ENCODE peak calls at places on chromosomes 4 and X, in ten cellular contexts. R is neural crest cell, Z is GM13977, Y is cardiac muscle cell, B is mesothelial cell of epicardium, I is fibroblast of pulmonary artery, J is nephron progenitor cell, X is IMR-90, L is colonic mucosa, K is BJ. Q is an unnamed sample.

GRCh38 chr4:98092833-98093439 is 50.3 kb downstream of the STPG2 start:
- DNase-seq in X (peak; percentile 2), R (no peak), L (no peak), I (peak; percentile 38), B (no peak), Z (no peak), J (no peak), Y (peak; percentile 32), K (no peak), Q (no peak)

GRCh38 chr4:54940996-54941395 is 184.4 kb downstream of the KDR start:
- DNase-seq in Y (no peak), R (no peak), I (no peak), K (no peak), B (no peak), Z (no peak), J (no peak), X (no peak), L (no peak), Q (no peak)

GRCh38 chr4:153577053-153577452 is 107.0 kb upstream of the TLR2 start:
- DNase-seq in Y (no peak), J (no peak), L (peak; percentile 65), R (no peak), B (no peak), K (no peak), Z (no peak), X (no peak), I (no peak), Q (no peak)

GRCh38 chrX:87583679-87584078 is 66.1 kb downstream of the KLHL4 start:
- DNase-seq in Y (peak; percentile 36), K (no peak), Z (no peak), X (peak; percentile 10), L (peak; percentile 18), J (peak; percentile 21), I (peak; percentile 40), B (no peak), R (peak; percentile 25), Q (no peak)

GRCh38 chrX:72107320-72107719 is 24.4 kb downstream of the RTL5 start:
- DNase-seq in Y (peak; percentile 21), L (no peak), X (peak; percentile 41), Z (no peak), R (no peak), I (peak; percentile 28), K (no peak), B (no peak), J (no peak), Q (no peak)

GRCh38 chr4:17276821-17277220 is 235.1 kb downstream of the QDPR start:
- DNase-seq in L (peak; percentile 16), K (no peak), J (no peak), Z (no peak), B (no peak), I (peak; percentile 56), R (no peak), Y (peak; percentile 78), X (peak; percentile 53), Q (no peak)

GRCh38 chr4:101136373-101137370 is 210.7 kb downstream of the PPP3CA start:
- DNase-seq in I (no peak), Y (no peak), X (no peak), Z (no peak), R (no peak), B (no peak), J (no peak), K (no peak), L (no peak), Q (no peak)

GRCh38 chrX:85243761-85244410 is at the start of the genes SATL1 and ZNF711:
- DNase-seq in Y (peak; percentile 61), L (peak; percentile 45), B (peak; percentile 70), R (peak; percentile 63), I (peak; percentile 45), J (peak; percentile 80), X (peak; percentile 51), Z (peak; percentile 56), K (no peak), Q (no peak)

GRCh38 chrX:39574178-39574577 is 523.6 kb downstream of the BCOR start:
- DNase-seq in K (no peak), Z (no peak), L (no peak), Y (no peak), X (no peak), I (no peak), B (no peak), J (no peak), R (no peak), Q (no peak)

GRCh38 chrX:151703487-151703886 is 8.2 kb downstream of the PRRG3 start:
- DNase-seq in X (no peak), Z (no peak), K (no peak), B (no peak), Y (no peak), L (no peak), J (no peak), R (no peak), I (no peak), Q (no peak)

GRCh38 chr4:145097821-145098674 is at the start of the genes ABCE1 and ANAPC10:
- DNase-seq in L (peak; percentile 96), I (peak; percentile 99), Y (peak; percentile 99), R (peak; percentile 83), J (peak; percentile 94), B (peak; percentile 93), X (peak; percentile 99), Z (peak; percentile 88), K (peak; percentile 75), Q (peak; percentile 94)
- TF ChIP-seq CTCF in L (no peak), I (peak; percentile 43), Y (peak; percentile 38), R (peak; percentile 28), J (no peak), B (no peak), X (peak; percentile 49), Z (no peak), K (peak; percentile 58), Q (peak; percentile 51)

GRCh38 chr4:56626963-56627362 is 54.1 kb downstream of the HOPX start:
- DNase-seq in R (no peak), X (no peak), L (no peak), I (peak; percentile 8), Y (no peak), Z (no peak), J (no peak), K (no peak), B (no peak), Q (no peak)
- TF ChIP-seq CTCF in R (no peak), X (no peak), L (no peak), I (no peak), Y (peak; percentile 10), Z (peak; percentile 48), J (no peak), K (peak; percentile 16), B (no peak), Q (no peak)

GRCh38 chr4:159443975-159444374 is 341.1 kb downstream of the RAPGEF2 start:
- DNase-seq in L (no peak), R (no peak), B (no peak), Z (no peak), Y (no peak), X (peak; percentile 77), I (no peak), K (no peak), J (no peak), Q (no peak)

GRCh38 chr4:159446266-159446976 is 343.5 kb downstream of the RAPGEF2 start:
- DNase-seq in X (peak; percentile 84), Y (peak; percentile 85), I (peak; percentile 85), B (no peak), R (peak; percentile 41), L (peak; percentile 18), J (peak; percentile 54), K (peak; percentile 26), Z (peak; percentile 54), Q (peak; percentile 36)

GRCh38 chr4:159445671-159446070 is 342.8 kb downstream of the RAPGEF2 start:
- DNase-seq in Z (no peak), R (no peak), Y (no peak), X (no peak), K (no peak), B (no peak), I (no peak), J (no peak), L (no peak), Q (no peak)

GRCh38 chr4:159447296-159447695 is 344.4 kb downstream of the RAPGEF2 start:
- DNase-seq in J (no peak), B (no peak), I (peak; percentile 53), L (no peak), K (no peak), Y (peak; percentile 46), Z (no peak), X (no peak), R (no peak), Q (no peak)

GRCh38 chr4:159444668-159445067 is 341.8 kb downstream of the RAPGEF2 start:
- DNase-seq in Z (no peak), L (no peak), K (no peak), B (no peak), J (no peak), I (peak; percentile 23), R (no peak), X (peak; percentile 30), Y (peak; percentile 35), Q (no peak)
- TF ChIP-seq CTCF in Z (no peak), L (no peak), K (no peak), B (no peak), J (no peak), I (peak; percentile 24), R (peak; percentile 17), X (peak; percentile 24), Y (peak; percentile 18), Q (peak; percentile 3)

DNA sequence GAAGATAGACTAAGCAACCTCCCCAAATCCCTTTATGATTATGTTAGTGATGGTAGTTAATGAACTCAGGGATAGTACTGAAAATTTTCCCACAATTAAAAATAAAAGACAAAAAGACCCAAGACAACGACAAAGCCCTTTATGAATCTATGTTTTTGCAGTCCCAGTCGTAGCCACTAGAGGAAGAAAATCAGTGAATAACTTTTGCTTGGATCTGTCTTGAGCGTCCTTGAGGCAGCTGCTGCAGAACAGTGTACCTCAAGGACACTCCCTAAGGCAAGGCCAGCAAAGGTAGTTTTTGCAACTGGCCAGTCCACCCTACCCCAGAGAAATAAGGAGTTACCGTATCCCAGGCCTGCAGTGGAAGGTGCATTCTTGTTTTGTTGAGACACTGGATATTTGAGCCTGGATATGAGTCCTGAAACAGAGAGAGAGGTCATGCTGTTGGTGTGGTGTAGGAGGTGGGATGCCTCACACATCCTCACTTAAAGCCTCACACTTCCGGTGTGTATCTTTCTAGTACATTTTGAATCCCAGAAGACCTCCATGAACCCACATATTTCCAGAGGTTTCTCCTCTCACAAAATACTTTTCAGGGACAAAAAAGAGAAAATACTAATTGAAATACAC is 8.7 kb upstream of the TIMM8A start:
- DNase-seq in X (peak; percentile 12), B (no peak), J (no peak), R (no peak), I (peak; percentile 25), Z (no peak), Y (peak; percentile 17), L (no peak), K (no peak), Q (no peak)
- TF ChIP-seq CTCF in X (peak; percentile 29), B (peak; percentile 61), J (peak; percentile 27), R (peak; percentile 44), I (peak; percentile 30), Z (peak; percentile 19), Y (peak; percentile 41), L (no peak), K (peak; percentile 28), Q (peak; percentile 22)

DNA sequence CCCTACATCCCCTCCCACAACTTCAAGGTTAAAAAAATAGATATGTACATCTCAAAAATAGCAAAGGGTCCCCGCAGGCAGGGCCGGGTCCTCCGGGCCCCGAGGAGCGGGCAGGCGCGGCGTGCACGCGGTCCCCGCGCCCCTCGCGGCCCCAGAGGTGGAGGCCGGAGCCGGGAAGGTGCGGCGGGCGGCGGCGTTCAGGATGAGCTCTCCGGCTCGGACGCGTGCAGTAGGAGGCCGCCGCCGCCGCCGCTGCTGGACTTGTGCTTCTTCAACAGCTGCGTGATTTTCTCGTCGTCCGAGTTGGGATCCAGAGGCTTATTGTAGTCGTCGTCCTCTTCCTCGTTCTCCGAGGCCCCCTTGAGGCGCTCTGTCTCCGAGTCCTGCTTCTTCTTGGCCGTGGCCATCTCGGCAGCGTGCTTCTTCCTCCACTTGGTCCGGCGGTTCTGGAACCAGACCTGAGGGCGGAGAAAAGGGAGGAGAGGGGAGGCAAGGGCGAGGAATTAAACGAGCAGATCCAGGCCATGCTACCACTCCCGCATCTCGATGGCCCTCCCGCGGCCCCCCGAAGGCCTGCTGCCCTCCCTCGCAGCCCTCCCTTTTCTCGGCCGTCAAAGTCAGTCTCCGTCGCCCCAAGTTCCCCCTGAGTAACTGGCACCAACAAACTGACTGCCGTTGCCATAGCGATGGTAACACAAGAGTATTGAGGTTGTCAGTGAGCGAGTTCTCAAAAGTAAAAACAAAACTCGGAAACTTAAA is 5.8 kb downstream of the NKX6-1 start:
- DNase-seq in L (peak; percentile 34), X (peak; percentile 10), J (peak; percentile 74), R (peak; percentile 56), B (no peak), Y (peak; percentile 30), K (no peak), Z (no peak), I (peak; percentile 26), Q (no peak)
- TF ChIP-seq CTCF in L (no peak), X (no peak), J (no peak), R (peak; percentile 37), B (no peak), Y (peak; percentile 8), K (peak; percentile 20), Z (no peak), I (no peak), Q (peak; percentile 8)

Q was measured in AG09319.